ENCODE peak calls at places on chromosomes 11 and 22, in five cellular contexts. One of them, this sample, is unnamed.
A peak's percentile ranks its signal among the peaks of the same experiment; 100 is the strongest.

GRCh38 chr11:44634401-44635281 is 69.2 kb downstream of the CD82 start:
- DNase-seq in GM23248: peak; percentile 82
- DNase-seq in IMR-90: peak; percentile 79
- DNase-seq in neuronal stem cell: peak; percentile 20
- DNase-seq in aorta: peak; percentile 77
- DNase-seq in this sample: peak; percentile 10

GRCh38 chr22:45587638-45588481 is 83.8 kb upstream of the ATXN10 start:
- DNase-seq in aorta: no peak
- DNase-seq in IMR-90: peak; percentile 83
- DNase-seq in GM23248: peak; percentile 45
- DNase-seq in neuronal stem cell: no peak
- DNase-seq in this sample: no peak

GRCh38 chr11:81497202-81497804 is 1236.4 kb downstream of the FAM181B start:
- DNase-seq in neuronal stem cell: peak; percentile 30
- DNase-seq in IMR-90: peak; percentile 16
- DNase-seq in aorta: no peak
- DNase-seq in GM23248: peak; percentile 49
- DNase-seq in this sample: peak; percentile 0

GRCh38 chr11:105100206-105100605 is 39.4 kb downstream of the CARD18 start:
- DNase-seq in GM23248: no peak
- DNase-seq in aorta: no peak
- DNase-seq in neuronal stem cell: no peak
- DNase-seq in IMR-90: no peak
- DNase-seq in this sample: no peak

GRCh38 chr11:107683807-107684206 is 28.0 kb downstream of the SLN start:
- DNase-seq in aorta: no peak
- DNase-seq in GM23248: peak; percentile 32
- DNase-seq in neuronal stem cell: no peak
- DNase-seq in IMR-90: no peak
- DNase-seq in this sample: peak; percentile 56

GRCh38 chr11:65720237-65720934 is at the start of gene RNASEH2C:
- DNase-seq in GM23248: peak; percentile 97
- DNase-seq in IMR-90: peak; percentile 80
- DNase-seq in neuronal stem cell: peak; percentile 78
- DNase-seq in aorta: peak; percentile 91
- DNase-seq in this sample: peak; percentile 77

GRCh38 chr11:123640677-123641494 is 13.5 kb downstream of the SCN3B start:
- DNase-seq in GM23248: peak; percentile 63
- DNase-seq in aorta: no peak
- DNase-seq in IMR-90: peak; percentile 17
- DNase-seq in neuronal stem cell: peak; percentile 61
- DNase-seq in this sample: no peak

GRCh38 chr22:49404576-49405199 is 423.0 kb downstream of the BRD1 start:
- DNase-seq in neuronal stem cell: no peak
- DNase-seq in GM23248: no peak
- DNase-seq in aorta: no peak
- DNase-seq in IMR-90: no peak
- DNase-seq in this sample: no peak

GRCh38 chr11:70862093-70862492 is 390.3 kb downstream of the SHANK2 start:
- DNase-seq in neuronal stem cell: no peak
- DNase-seq in aorta: no peak
- DNase-seq in IMR-90: no peak
- DNase-seq in GM23248: no peak
- DNase-seq in this sample: no peak

GRCh38 chr11:84476581-84476980 is 1150.6 kb downstream of the DLG2 start:
- DNase-seq in aorta: no peak
- DNase-seq in GM23248: peak; percentile 2
- DNase-seq in neuronal stem cell: no peak
- DNase-seq in IMR-90: no peak
- DNase-seq in this sample: no peak

GRCh38 chr11:61475433-61475832 is 33.1 kb upstream of the LRRC10B start:
- DNase-seq in aorta: no peak
- DNase-seq in GM23248: no peak
- DNase-seq in neuronal stem cell: no peak
- DNase-seq in IMR-90: no peak
- DNase-seq in this sample: no peak

GRCh38 chr22:31588970-31589675 is 72.9 kb downstream of the PISD start:
- DNase-seq in aorta: no peak
- DNase-seq in neuronal stem cell: no peak
- DNase-seq in GM23248: no peak
- DNase-seq in IMR-90: no peak
- DNase-seq in this sample: no peak

GRCh38 chr22:41028841-41029240 is 63.6 kb upstream of the EP300 start:
- DNase-seq in neuronal stem cell: no peak
- DNase-seq in GM23248: peak; percentile 97
- DNase-seq in IMR-90: peak; percentile 94
- DNase-seq in aorta: no peak
- DNase-seq in this sample: no peak

GRCh38 chr11:3962406-3962840 is 107.0 kb downstream of the STIM1 start:
- DNase-seq in IMR-90: peak; percentile 67
- DNase-seq in neuronal stem cell: no peak
- DNase-seq in aorta: no peak
- DNase-seq in GM23248: no peak
- DNase-seq in this sample: no peak

GRCh38 chr11:101860694-101861371 is 54.0 kb upstream of the CEP126 start:
- DNase-seq in IMR-90: peak; percentile 76
- DNase-seq in neuronal stem cell: peak; percentile 45
- DNase-seq in GM23248: peak; percentile 87
- DNase-seq in aorta: no peak
- DNase-seq in this sample: peak; percentile 57

GRCh38 chr11:703515-703914 is 2.5 kb upstream of the EPS8L2 start:
- DNase-seq in IMR-90: no peak
- DNase-seq in aorta: no peak
- DNase-seq in neuronal stem cell: no peak
- DNase-seq in GM23248: no peak
- DNase-seq in this sample: no peak

GRCh38 chr11:62553839-62554361 is 7.3 kb upstream of the AHNAK start:
- DNase-seq in GM23248: peak; percentile 97
- DNase-seq in neuronal stem cell: no peak
- DNase-seq in IMR-90: peak; percentile 92
- DNase-seq in aorta: peak; percentile 45
- DNase-seq in this sample: peak; percentile 68

GRCh38 chr11:77188323-77188911 is 60.4 kb downstream of the MYO7A start:
- DNase-seq in GM23248: peak; percentile 87
- DNase-seq in IMR-90: peak; percentile 75
- DNase-seq in neuronal stem cell: peak; percentile 72
- DNase-seq in aorta: peak; percentile 87
- DNase-seq in this sample: peak; percentile 54

GRCh38 chr11:18527512-18527911 is 770 bp upstream of the TSG101 start:
- DNase-seq in neuronal stem cell: no peak
- DNase-seq in GM23248: peak; percentile 77
- DNase-seq in aorta: no peak
- DNase-seq in IMR-90: peak; percentile 43
- DNase-seq in this sample: no peak

GRCh38 chr22:37661160-37661924 is 2.8 kb downstream of the PDXP start:
- DNase-seq in IMR-90: peak; percentile 82
- DNase-seq in neuronal stem cell: no peak
- DNase-seq in GM23248: peak; percentile 85
- DNase-seq in aorta: no peak
- DNase-seq in this sample: no peak

GRCh38 chr22:41563051-41563711 is 2.4 kb downstream of the CSDC2 start:
- DNase-seq in GM23248: peak; percentile 85
- DNase-seq in neuronal stem cell: no peak
- DNase-seq in aorta: peak; percentile 70
- DNase-seq in IMR-90: peak; percentile 85
- DNase-seq in this sample: no peak

GRCh38 chr11:12694182-12694531 is 19.9 kb downstream of the TEAD1 start:
- DNase-seq in aorta: no peak
- DNase-seq in neuronal stem cell: no peak
- DNase-seq in IMR-90: peak; percentile 44
- DNase-seq in GM23248: peak; percentile 62
- DNase-seq in this sample: no peak

GRCh38 chr11:20963596-20963995 is 294.2 kb downstream of the NELL1 start:
- DNase-seq in aorta: no peak
- DNase-seq in IMR-90: no peak
- DNase-seq in GM23248: peak; percentile 3
- DNase-seq in neuronal stem cell: no peak
- DNase-seq in this sample: no peak

GRCh38 chr11:72058416-72059034 is 21.8 kb downstream of the NUMA1 start:
- DNase-seq in neuronal stem cell: no peak
- DNase-seq in IMR-90: peak; percentile 89
- DNase-seq in GM23248: peak; percentile 41
- DNase-seq in aorta: no peak
- DNase-seq in this sample: no peak

GRCh38 chr11:68002943-68003845 is 703 bp downstream of the UNC93B1 start:
- DNase-seq in aorta: peak; percentile 67
- DNase-seq in neuronal stem cell: no peak
- DNase-seq in IMR-90: no peak
- DNase-seq in GM23248: peak; percentile 46
- DNase-seq in this sample: no peak

GRCh38 chr11:2576116-2576515 is 123.7 kb downstream of the KCNQ1OT1 start:
- DNase-seq in IMR-90: no peak
- DNase-seq in GM23248: no peak
- DNase-seq in neuronal stem cell: no peak
- DNase-seq in aorta: peak; percentile 44
- DNase-seq in this sample: no peak

GRCh38 chr11:61417670-61418069 is 12.1 kb downstream of the CPSF7 start:
- DNase-seq in neuronal stem cell: no peak
- DNase-seq in GM23248: peak; percentile 68
- DNase-seq in aorta: no peak
- DNase-seq in IMR-90: peak; percentile 30
- DNase-seq in this sample: no peak

GRCh38 chr11:13229136-13229535 is 48.5 kb upstream of the BMAL1 start:
- DNase-seq in neuronal stem cell: no peak
- DNase-seq in GM23248: peak; percentile 64
- DNase-seq in aorta: no peak
- DNase-seq in IMR-90: no peak
- DNase-seq in this sample: no peak

GRCh38 chr11:126890561-126890960 is 110.0 kb downstream of the KIRREL3 start:
- DNase-seq in neuronal stem cell: no peak
- DNase-seq in aorta: no peak
- DNase-seq in GM23248: no peak
- DNase-seq in IMR-90: no peak
- DNase-seq in this sample: no peak

GRCh38 chr11:103944251-103944944 is 92.0 kb upstream of the DDI1 start:
- DNase-seq in aorta: no peak
- DNase-seq in GM23248: no peak
- DNase-seq in IMR-90: no peak
- DNase-seq in neuronal stem cell: no peak
- DNase-seq in this sample: no peak

GRCh38 chr11:133825156-133825555 is 20.2 kb downstream of the SPATA19 start:
- DNase-seq in IMR-90: no peak
- DNase-seq in GM23248: no peak
- DNase-seq in neuronal stem cell: no peak
- DNase-seq in aorta: no peak
- DNase-seq in this sample: no peak
- H3K36me3 ChIP-seq in IMR-90: no peaks in the 10 kb centered on the region
- H3K36me3 ChIP-seq in GM23248: no peaks in the 10 kb centered on the region
- H3K36me3 ChIP-seq in neuronal stem cell: no peaks in the 10 kb centered on the region
- H3K36me3 ChIP-seq in aorta: no peaks in the 10 kb centered on the region
- H3K36me3 ChIP-seq in this sample: no peaks in the 10 kb centered on the region

DNA sequence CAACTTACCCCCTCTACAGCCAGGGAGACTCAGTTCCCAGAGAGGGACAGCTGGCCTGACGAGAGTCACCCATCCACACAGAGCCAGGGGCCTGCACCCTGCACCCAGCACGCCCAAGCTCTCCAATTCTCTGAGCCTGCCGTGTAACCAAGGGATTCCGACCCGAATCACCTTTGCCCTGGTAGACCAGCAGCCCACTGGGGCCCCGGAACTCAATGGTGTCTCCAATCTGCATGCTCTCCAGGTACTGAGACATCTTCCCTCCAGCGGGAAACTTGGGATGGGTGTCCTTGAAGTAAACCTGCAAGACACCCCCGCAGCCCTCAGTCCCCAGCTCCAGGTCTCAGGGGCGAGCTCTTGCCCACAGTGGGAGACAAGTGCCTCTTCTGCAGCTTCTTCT is 12.4 kb downstream of the ATP5MGL start:
- DNase-seq in aorta: no peak
- DNase-seq in GM23248: no peak
- DNase-seq in IMR-90: no peak
- DNase-seq in neuronal stem cell: no peak
- DNase-seq in this sample: no peak
- H3K36me3 ChIP-seq in aorta: peaks cover 2% of the 10 kb centered on the region
- H3K36me3 ChIP-seq in GM23248: peaks cover 28% of the 10 kb centered on the region
- H3K36me3 ChIP-seq in IMR-90: peaks cover 79% of the 10 kb centered on the region
- H3K36me3 ChIP-seq in neuronal stem cell: peaks cover 88% of the 10 kb centered on the region
- H3K36me3 ChIP-seq in this sample: peaks cover 25% of the 10 kb centered on the region

GRCh38 chr11:111826322-111826950 is 44.9 kb downstream of the ALG9 start:
- DNase-seq in neuronal stem cell: no peak
- DNase-seq in GM23248: no peak
- DNase-seq in aorta: no peak
- DNase-seq in IMR-90: no peak
- DNase-seq in this sample: no peak

GRCh38 chr11:111823131-111823530 is 48.2 kb downstream of the ALG9 start:
- DNase-seq in aorta: no peak
- DNase-seq in GM23248: no peak
- DNase-seq in neuronal stem cell: no peak
- DNase-seq in IMR-90: no peak
- DNase-seq in this sample: no peak

GRCh38 chr11:111820059-111820375 is 51.4 kb downstream of the ALG9 start:
- DNase-seq in IMR-90: peak; percentile 39
- DNase-seq in neuronal stem cell: no peak
- DNase-seq in GM23248: no peak
- DNase-seq in aorta: no peak
- DNase-seq in this sample: no peak

GRCh38 chr11:111819161-111820058 is 52.0 kb downstream of the ALG9 start:
- DNase-seq in GM23248: peak; percentile 89
- DNase-seq in neuronal stem cell: no peak
- DNase-seq in aorta: no peak
- DNase-seq in IMR-90: peak; percentile 82
- DNase-seq in this sample: no peak

DNA sequence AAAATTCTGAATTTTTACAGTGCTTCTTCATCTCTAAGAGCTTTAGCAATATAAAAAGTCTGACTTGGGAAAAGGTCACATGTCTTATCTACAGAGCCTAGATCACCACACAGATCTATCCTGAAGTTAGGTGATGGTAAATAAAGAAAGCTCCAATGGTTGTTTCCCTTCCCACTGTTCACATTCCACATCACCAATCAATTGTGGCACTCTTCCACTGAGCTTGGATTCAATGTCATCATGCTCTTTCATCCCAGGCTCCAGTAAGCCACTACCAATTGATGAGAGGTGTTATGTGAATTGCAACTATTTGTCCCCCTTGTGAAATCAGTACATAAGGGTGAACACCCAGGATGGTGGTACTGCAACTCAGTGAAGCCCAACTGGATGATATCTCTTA is 47.8 kb downstream of the ALG9 start:
- DNase-seq in IMR-90: no peak
- DNase-seq in GM23248: no peak
- DNase-seq in aorta: no peak
- DNase-seq in neuronal stem cell: no peak
- DNase-seq in this sample: no peak
- H3K36me3 ChIP-seq in IMR-90: peaks cover 2% of the 10 kb centered on the region
- H3K36me3 ChIP-seq in GM23248: no peaks in the 10 kb centered on the region
- H3K36me3 ChIP-seq in aorta: no peaks in the 10 kb centered on the region
- H3K36me3 ChIP-seq in neuronal stem cell: peaks cover 17% of the 10 kb centered on the region
- H3K36me3 ChIP-seq in this sample: no peaks in the 10 kb centered on the region

DNA sequence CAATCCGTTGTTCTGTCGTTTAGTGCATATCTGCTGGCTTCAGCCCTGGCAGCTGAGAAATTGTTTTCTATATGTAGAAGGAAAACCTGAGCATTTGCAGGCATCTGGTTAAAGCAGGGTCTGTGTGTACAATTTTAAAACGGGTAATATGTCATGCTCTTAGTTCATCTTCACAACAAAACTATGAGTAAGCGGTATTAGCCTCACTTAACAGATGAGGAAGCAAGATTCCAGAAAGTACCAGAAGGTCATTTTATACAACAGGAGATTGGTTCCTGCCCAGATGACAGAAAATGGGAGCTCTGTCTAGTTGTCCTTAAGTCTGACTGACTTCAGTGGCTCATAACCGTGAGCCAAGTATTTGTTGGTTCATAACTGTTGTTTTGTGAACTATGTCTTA is 1.1 kb downstream of the TIMM10B start:
- DNase-seq in neuronal stem cell: no peak
- DNase-seq in aorta: no peak
- DNase-seq in GM23248: peak; percentile 52
- DNase-seq in IMR-90: no peak
- DNase-seq in this sample: no peak
- H3K36me3 ChIP-seq in neuronal stem cell: peaks cover 81% of the 10 kb centered on the region
- H3K36me3 ChIP-seq in aorta: peaks cover 3% of the 10 kb centered on the region
- H3K36me3 ChIP-seq in GM23248: peaks cover 38% of the 10 kb centered on the region
- H3K36me3 ChIP-seq in IMR-90: peaks cover 27% of the 10 kb centered on the region
- H3K36me3 ChIP-seq in this sample: peaks cover 64% of the 10 kb centered on the region

This sample was measured in HCT116.